ENCODE peak calls at places on chromosomes 5 and 9, in seven cellular contexts. W, Z, R, J, B, G and S are unnamed samples.

GRCh38 chr5:40569549-40570270 is 110.0 kb upstream of the PTGER4 start:
- DNase-seq in Z (no peak), W (no peak), J (no peak), G (no peak), R (no peak), B (no peak), S (no peak)

GRCh38 chr5:79295096-79295495 is 59.2 kb downstream of the JMY start:
- DNase-seq in J (no peak), Z (no peak), B (no peak), R (no peak), G (no peak), W (no peak), S (no peak)

GRCh38 chr5:144087576-144087975 is 82.9 kb downstream of the YIPF5 start:
- DNase-seq in G (no peak), W (no peak), Z (no peak), J (no peak), B (no peak), R (no peak), S (no peak)

GRCh38 chr5:118931564-118931963 is 56.8 kb downstream of the DTWD2 start:
- DNase-seq in G (no peak), W (no peak), R (no peak), B (no peak), Z (no peak), J (no peak), S (no peak)

GRCh38 chr5:132071338-132071707 is 2.3 kb upstream of the CSF2 start:
- DNase-seq in Z (no peak), B (no peak), J (no peak), R (no peak), G (no peak), W (no peak), S (no peak)

GRCh38 chr5:107806271-107806670 is 135.5 kb upstream of the EFNA5 start:
- DNase-seq in B (no peak), J (no peak), G (no peak), Z (no peak), R (no peak), W (no peak), S (peak)

GRCh38 chr5:83562817-83563557 is 91.4 kb downstream of the VCAN start:
- DNase-seq in B (no peak), J (no peak), R (no peak), W (no peak), Z (no peak), G (no peak), S (no peak)

GRCh38 chr5:178116406-178116885 is 3.1 kb downstream of the N4BP3 start:
- DNase-seq in R (no peak), G (no peak), W (peak), J (peak), B (no peak), Z (no peak), S (peak)

GRCh38 chr5:65835191-65835590 is 91.2 kb upstream of the ERBIN start:
- DNase-seq in B (no peak), Z (no peak), R (no peak), G (no peak), W (no peak), J (no peak), S (no peak)

GRCh38 chr5:79513519-79514390 is at the start of gene HOMER1:
- DNase-seq in R (peak), J (peak), Z (peak), B (peak), G (peak), W (peak), S (peak)

GRCh38 chr5:31639488-31640011 is 619 bp downstream of the PDZD2 start:
- DNase-seq in B (no peak), Z (no peak), G (peak), W (no peak), J (no peak), R (no peak), S (no peak)

GRCh38 chr5:59036274-59036961 is 453.5 kb downstream of the RAB3C start:
- DNase-seq in G (no peak), B (peak), W (no peak), R (peak), J (peak), Z (peak), S (peak)

GRCh38 chr5:1227669-1228068 is 2.5 kb downstream of the SLC6A18 start:
- DNase-seq in R (peak), G (no peak), W (no peak), Z (no peak), J (no peak), B (no peak), S (peak)

GRCh38 chr5:56375011-56375410 is 141.9 kb upstream of the ANKRD55 start:
- DNase-seq in R (no peak), B (no peak), J (no peak), W (no peak), Z (no peak), G (no peak), S (peak)

GRCh38 chr9:7977586-7977985 is 178.0 kb upstream of the DMAC1 start:
- DNase-seq in B (no peak), R (no peak), W (no peak), Z (no peak), J (no peak), G (no peak), S (no peak)

GRCh38 chr5:40683351-40683750 is 3.6 kb downstream of the PTGER4 start:
- DNase-seq in G (no peak), J (no peak), W (peak), Z (no peak), R (no peak), B (no peak), S (no peak)

GRCh38 chr9:136482046-136482792 is 621 bp downstream of the SEC16A start:
- DNase-seq in G (peak), J (no peak), B (no peak), R (no peak), Z (no peak), W (peak), S (no peak)

GRCh38 chr5:127944125-127944524 is 139.4 kb upstream of the SLC12A2 start:
- DNase-seq in R (no peak), B (no peak), W (no peak), G (no peak), Z (no peak), J (no peak), S (no peak)

GRCh38 chr9:93644397-93645088 is 68.2 kb downstream of the PHF2 start:
- DNase-seq in B (no peak), R (no peak), G (peak), Z (no peak), W (no peak), J (no peak), S (peak)

GRCh38 chr5:76765249-76765648 is 49.3 kb downstream of the F2R start:
- DNase-seq in W (no peak), J (no peak), R (no peak), B (no peak), Z (peak), G (no peak), S (no peak)

GRCh38 chr5:1167361-1167727 is 34.1 kb upstream of the SLC6A19 start:
- DNase-seq in W (no peak), J (no peak), Z (no peak), R (no peak), G (peak), B (no peak), S (no peak)

GRCh38 chr9:129894106-129894823 is 59.0 kb downstream of the USP20 start:
- DNase-seq in J (peak), W (no peak), G (no peak), Z (no peak), B (no peak), R (no peak), S (no peak)

GRCh38 chr9:93068956-93069355 is 10.5 kb downstream of the SUSD3 start:
- DNase-seq in G (no peak), B (no peak), J (no peak), Z (no peak), R (no peak), W (no peak), S (no peak)

GRCh38 chr5:67416133-67416937 is 219.7 kb upstream of the CD180 start:
- DNase-seq in J (no peak), B (no peak), Z (no peak), W (no peak), G (no peak), R (no peak), S (no peak)

DNA sequence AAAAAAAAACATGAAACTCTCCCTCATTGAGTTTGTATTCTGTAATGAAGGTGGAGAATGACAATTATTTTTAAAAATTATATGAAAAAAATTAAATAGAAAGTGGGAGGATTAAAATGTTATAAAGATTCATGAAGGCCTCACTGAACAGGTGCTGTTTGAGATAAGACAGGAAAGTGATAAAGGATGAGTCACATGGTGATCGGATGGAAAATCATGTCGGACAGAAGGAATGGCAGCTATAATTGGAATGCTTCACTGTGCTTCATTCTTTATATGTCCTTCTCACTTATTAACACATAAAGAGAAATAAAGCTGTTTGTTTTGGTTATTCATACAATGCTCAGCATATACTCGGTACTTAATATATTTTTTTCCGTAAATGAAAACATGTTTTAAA is 464.5 kb upstream of the RGMB start:
- DNase-seq in G (no peak), J (no peak), Z (no peak), W (no peak), B (no peak), R (no peak), S (no peak)
- H3K4me3 ChIP-seq in G (no peak), J (no peak), Z (no peak), W (no peak), B (no peak), R (no peak), S (peak)

DNA sequence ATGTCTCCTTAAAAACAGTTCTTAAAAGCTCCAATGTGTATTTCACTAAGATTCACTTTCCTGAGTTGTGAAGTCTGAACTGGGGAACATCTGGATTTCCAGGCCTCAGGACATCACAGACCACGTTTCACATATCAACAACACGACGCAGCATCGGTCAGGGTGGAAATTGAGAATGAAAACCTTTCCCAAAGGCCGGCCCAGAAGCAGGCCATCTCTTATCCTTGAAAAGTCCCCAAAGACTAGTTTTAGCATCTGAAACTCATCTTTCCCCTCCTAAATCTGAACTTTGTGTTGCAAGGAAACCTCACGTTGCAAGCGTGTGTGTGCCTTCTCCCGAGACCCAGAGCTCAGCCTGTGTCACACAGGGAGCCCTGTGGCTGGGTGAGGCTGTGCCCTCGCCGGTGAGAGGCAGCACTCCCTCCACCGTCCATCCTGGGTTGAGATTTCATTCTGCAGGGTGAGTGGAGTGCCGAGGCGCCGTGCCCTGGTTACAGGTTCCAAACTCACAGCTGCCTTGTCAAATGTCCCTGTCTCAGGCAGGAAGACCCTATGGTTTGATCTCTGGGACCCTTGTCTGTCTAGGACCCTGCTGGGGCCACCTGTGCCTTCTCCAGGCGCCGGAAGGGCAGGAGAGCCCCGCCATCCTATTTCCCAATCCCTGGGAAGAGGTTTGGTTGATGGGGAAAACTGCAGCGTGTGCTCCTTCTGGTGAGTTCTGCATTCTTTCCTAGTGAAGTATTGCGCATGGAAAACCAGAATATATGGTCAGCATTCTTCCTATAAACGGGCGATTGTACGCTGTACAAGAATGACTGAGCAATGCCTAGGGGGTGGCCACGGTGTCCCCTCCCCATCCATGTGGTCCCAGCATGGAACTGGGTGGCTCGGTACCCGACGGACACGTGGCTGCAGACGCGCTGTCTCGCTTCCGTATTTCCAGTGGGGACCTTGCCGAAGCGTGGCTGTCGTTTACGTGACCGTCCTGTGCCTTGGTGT is 96.1 kb upstream of the COL5A1 start:
- DNase-seq in G (peak), Z (no peak), W (no peak), J (no peak), R (no peak), B (no peak), S (no peak)
- H3K4me3 ChIP-seq in G (no peak), Z (no peak), W (no peak), J (no peak), R (no peak), B (no peak), S (no peak)

DNA sequence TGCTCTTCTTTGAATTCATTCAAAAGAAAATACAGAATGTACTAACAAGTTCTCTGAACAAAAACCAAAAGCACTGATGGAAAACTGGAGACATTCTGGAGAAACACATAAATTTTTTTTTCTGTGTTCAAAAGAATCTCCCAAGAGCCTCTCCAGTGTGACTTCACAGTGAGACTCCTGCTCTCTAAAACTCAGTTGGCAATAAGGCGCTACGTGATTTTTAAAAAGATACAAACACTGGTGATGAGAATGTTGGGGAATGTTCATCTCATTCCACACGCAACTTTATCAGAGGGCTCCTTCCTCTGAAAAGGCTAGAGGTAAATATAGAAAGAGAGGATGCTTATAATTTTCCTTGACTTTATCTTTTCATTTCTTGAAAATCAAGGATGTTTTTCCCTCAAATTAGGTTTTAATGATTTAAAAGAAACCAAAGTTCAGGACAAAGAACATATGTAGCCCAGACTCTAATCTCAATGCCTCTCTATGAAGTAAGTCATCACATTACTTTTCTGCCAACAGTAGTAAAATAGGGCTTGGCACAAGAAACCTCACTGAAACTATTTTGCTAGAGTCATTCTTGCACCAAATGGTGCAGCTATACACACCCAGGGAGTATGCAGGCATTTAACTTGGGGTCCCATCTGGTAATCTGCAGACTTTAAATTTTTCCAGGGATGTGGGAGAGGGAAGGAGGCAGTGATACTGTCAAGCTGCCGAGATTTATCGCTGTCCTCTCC is 12.9 kb upstream of the AOPEP start:
- DNase-seq in G (no peak), B (no peak), J (no peak), R (no peak), W (no peak), Z (no peak), S (no peak)
- H3K4me3 ChIP-seq in G (no peak), B (no peak), J (no peak), R (no peak), W (no peak), Z (no peak), S (no peak)

GRCh38 chr9:35812025-35812602 is at the start of gene SPAG8:
- DNase-seq in W (peak), J (peak), Z (peak), R (peak), G (peak), B (peak), S (peak)

GRCh38 chr9:35811364-35812024 is 568 bp downstream of the SPAG8 start:
- DNase-seq in J (no peak), B (peak), Z (no peak), R (no peak), W (no peak), G (peak), S (no peak)

GRCh38 chr9:35814106-35814840 is 569 bp downstream of the HINT2 start:
- DNase-seq in W (peak), J (peak), R (peak), B (peak), Z (no peak), G (peak), S (peak)

GRCh38 chr9:35814841-35815543 is at the start of gene HINT2:
- DNase-seq in B (peak), Z (peak), R (peak), J (peak), W (peak), G (peak), S (peak)

DNA sequence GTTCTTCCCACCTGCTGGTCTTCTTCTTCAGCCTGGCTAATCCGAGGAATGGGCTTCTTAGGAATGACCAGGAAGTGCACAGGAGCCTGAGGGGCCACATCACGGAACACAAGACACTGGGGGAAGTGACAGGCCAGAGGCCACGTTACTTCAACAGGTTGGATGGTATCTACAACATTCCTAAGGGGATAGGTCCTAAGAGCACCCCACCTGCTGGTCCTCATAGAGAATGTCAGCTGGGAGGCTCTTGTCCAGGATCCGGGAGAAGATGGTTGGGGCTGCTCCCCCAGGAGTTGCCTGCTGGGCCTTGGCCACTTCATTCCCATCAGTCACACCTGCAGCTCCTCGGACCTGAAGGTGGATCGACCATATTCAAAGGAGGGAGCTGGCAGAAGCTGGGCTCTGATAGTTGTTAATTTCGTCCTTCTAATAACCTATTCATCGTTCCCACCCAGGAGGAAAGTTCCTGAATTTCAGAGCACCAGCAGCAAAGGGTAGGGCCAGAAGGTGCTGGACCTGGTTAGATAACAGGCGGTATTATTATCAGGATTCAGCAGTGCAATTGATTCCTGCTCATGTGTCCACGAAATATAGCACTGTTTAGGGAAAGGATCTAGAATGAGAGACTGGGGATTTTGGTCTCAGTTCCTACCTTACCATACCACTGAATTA is 1.3 kb downstream of the HINT2 start:
- DNase-seq in R (no peak), B (no peak), W (no peak), Z (no peak), G (no peak), J (no peak), S (peak)
- H3K4me3 ChIP-seq in R (no peak), B (no peak), W (peak), Z (no peak), G (no peak), J (peak), S (no peak)

GRCh38 chr9:133709716-133710571 is 28.2 kb downstream of the SARDH start:
- DNase-seq in W (no peak), J (no peak), B (no peak), Z (no peak), R (no peak), G (peak), S (no peak)
- H3K4me3 ChIP-seq in W (no peak), J (no peak), B (no peak), Z (no peak), R (no peak), G (no peak), S (no peak)

GRCh38 chr5:181207960-181208253 is 2.9 kb upstream of the TRIM7 start:
- DNase-seq in G (no peak), W (no peak), Z (no peak), B (no peak), J (no peak), R (no peak), S (no peak)
- H3K4me3 ChIP-seq in G (peak), W (no peak), Z (peak), B (no peak), J (peak), R (no peak), S (peak)

DNA sequence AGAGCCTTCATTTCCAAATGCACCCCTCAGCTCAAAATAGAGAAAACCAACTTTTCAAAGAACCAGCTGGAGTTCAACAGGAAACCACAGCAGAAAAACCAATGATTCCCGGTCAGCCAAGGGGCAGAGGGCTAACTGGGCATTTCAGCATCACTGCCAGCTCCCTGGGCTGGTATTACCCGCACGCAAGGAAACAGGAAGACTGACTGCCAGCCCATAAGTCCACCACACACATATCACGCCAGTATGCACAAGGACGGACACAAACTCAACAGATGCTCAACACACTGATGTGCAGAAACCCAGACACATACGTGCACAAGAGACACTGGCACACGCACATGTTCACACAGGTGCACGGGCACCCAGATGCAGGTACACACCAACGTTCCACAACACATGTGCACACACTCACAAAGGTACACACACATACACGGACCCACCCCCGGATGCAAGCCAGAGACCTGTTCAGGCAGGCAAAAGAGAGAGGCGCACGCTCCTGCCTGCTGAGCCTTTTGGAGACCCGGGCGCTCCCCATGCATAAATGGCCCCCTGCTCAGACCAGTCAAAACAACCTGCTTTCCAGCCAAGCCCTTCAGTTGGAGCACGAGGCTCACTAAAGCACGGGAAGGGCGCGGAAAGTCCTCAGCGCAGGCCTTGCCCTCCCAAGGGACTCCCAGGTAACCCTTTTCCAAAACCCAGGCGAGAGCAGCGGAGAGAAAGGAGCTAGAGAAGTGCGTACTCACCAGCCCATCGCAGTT is 2.1 kb downstream of the ADAMTS2 start:
- DNase-seq in Z (no peak), B (no peak), W (no peak), G (peak), R (no peak), J (no peak), S (no peak)
- H3K4me3 ChIP-seq in Z (peak), B (peak), W (peak), G (peak), R (no peak), J (no peak), S (no peak)